ENCODE peak calls at places on chromosome 15, in nine cellular contexts. V is body of pancreas; G is EH; H is CD8-positive, alpha-beta memory T cell; Q is SK-N-DZ; S is epithelial cell of prostate; R is sciatic nerve; X is heart left ventricle; L is left kidney. N is an unnamed sample.

GRCh38 chr15:63447277-63447676 is 57.1 kb upstream of the USP3 start:
- DNase-seq in V (no peak), S (no peak), G (no peak), Q (no peak), H (no peak), L (peak), X (no peak), R (no peak), N (no peak)

GRCh38 chr15:100863406-100864198 is 16.0 kb upstream of the ALDH1A3 start:
- DNase-seq in Q (no peak), H (no peak), G (peak), S (no peak), R (peak), L (no peak), X (peak), V (peak), N (peak)

GRCh38 chr15:44811347-44811746 is 75.0 kb downstream of the TRIM69 start:
- DNase-seq in X (no peak), L (no peak), Q (no peak), S (no peak), H (no peak), G (no peak), R (no peak), V (no peak), N (peak)

GRCh38 chr15:38243278-38243677 is 9.4 kb upstream of the SPRED1 start:
- DNase-seq in G (no peak), S (no peak), L (no peak), H (no peak), X (no peak), V (no peak), Q (no peak), R (no peak), N (peak)

GRCh38 chr15:71779073-71779797 is 31.1 kb upstream of the NR2E3 start:
- DNase-seq in H (no peak), G (no peak), S (no peak), X (no peak), L (peak), Q (no peak), R (no peak), V (no peak), N (no peak)

GRCh38 chr15:101068961-101069734 is 150.0 kb downstream of the LRRK1 start:
- DNase-seq in Q (no peak), V (no peak), S (no peak), H (no peak), X (no peak), L (peak), G (peak), R (no peak), N (no peak)

GRCh38 chr15:65494066-65494465 is 23.4 kb downstream of the DPP8 start:
- DNase-seq in G (no peak), Q (no peak), H (no peak), S (no peak), L (peak), V (no peak), R (no peak), X (no peak), N (no peak)

GRCh38 chr15:78174398-78174797 is 25.2 kb downstream of the IDH3A start:
- DNase-seq in V (no peak), L (no peak), R (no peak), Q (no peak), X (no peak), S (no peak), G (no peak), H (no peak), N (peak)

GRCh38 chr15:74651251-74651741 is 35.7 kb downstream of the CLK3 start:
- DNase-seq in Q (no peak), X (no peak), R (no peak), L (no peak), S (no peak), G (no peak), H (no peak), V (no peak), N (no peak)

GRCh38 chr15:100170673-100171210 is 171.0 kb downstream of the ADAMTS17 start:
- DNase-seq in V (no peak), L (no peak), X (no peak), R (no peak), H (no peak), Q (no peak), G (no peak), S (no peak), N (no peak)

GRCh38 chr15:65069179-65069578 is 1.4 kb upstream of the RASL12 start:
- DNase-seq in H (no peak), L (no peak), X (peak), R (no peak), G (peak), Q (no peak), V (no peak), S (no peak), N (peak)

GRCh38 chr15:49620174-49620573 is 444 bp downstream of the FAM227B start:
- DNase-seq in L (peak), R (no peak), S (no peak), Q (peak), X (no peak), G (peak), H (no peak), V (peak), N (peak)

GRCh38 chr15:82621970-82622369 is 25.2 kb downstream of the CPEB1 start:
- DNase-seq in R (no peak), Q (no peak), X (no peak), S (no peak), H (no peak), L (no peak), V (no peak), G (peak), N (no peak)

GRCh38 chr15:88681610-88682221 is 42.9 kb downstream of the ISG20 start:
- DNase-seq in L (peak), R (no peak), H (no peak), V (peak), Q (no peak), X (no peak), S (no peak), G (no peak), N (no peak)

GRCh38 chr15:87959080-87959479 is 297.5 kb downstream of the NTRK3 start:
- DNase-seq in L (no peak), V (no peak), H (no peak), G (no peak), X (no peak), Q (peak), R (no peak), S (no peak), N (no peak)

GRCh38 chr15:60208708-60209107 is 189.1 kb downstream of the ANXA2 start:
- DNase-seq in S (no peak), H (no peak), V (no peak), Q (no peak), X (peak), G (peak), L (no peak), R (no peak), N (no peak)

GRCh38 chr15:95429345-95429744 is 901.2 kb upstream of the NR2F2 start:
- DNase-seq in X (no peak), H (no peak), G (peak), V (no peak), Q (no peak), L (no peak), R (no peak), S (no peak), N (no peak)

GRCh38 chr15:74200871-74201419 is 1.6 kb downstream of the STRA6 start:
- DNase-seq in H (no peak), G (peak), Q (peak), R (peak), L (peak), S (no peak), V (no peak), X (no peak), N (no peak)

GRCh38 chr15:63986751-63987341 is 59.4 kb downstream of the DAPK2 start:
- DNase-seq in Q (no peak), R (peak), X (no peak), G (no peak), L (no peak), H (no peak), S (no peak), V (no peak), N (peak)

GRCh38 chr15:93497256-93497655 is 408.2 kb upstream of the RGMA start:
- DNase-seq in Q (no peak), S (no peak), G (no peak), H (no peak), L (no peak), X (no peak), R (no peak), V (no peak), N (no peak)

GRCh38 chr15:90959028-90959595 is 4.4 kb downstream of the RCCD1 start:
- DNase-seq in G (no peak), V (no peak), H (no peak), S (no peak), L (no peak), R (no peak), X (no peak), Q (no peak), N (no peak)

GRCh38 chr15:80736571-80736970 is 41.5 kb downstream of the ABHD17C start:
- DNase-seq in S (no peak), G (no peak), V (no peak), L (peak), Q (no peak), H (no peak), X (no peak), R (no peak), N (no peak)

GRCh38 chr15:58932791-58933310 is 628 bp downstream of the SLTM start:
- DNase-seq in S (no peak), Q (peak), G (peak), R (no peak), H (no peak), L (peak), X (no peak), V (peak), N (no peak)

GRCh38 chr15:32659340-32659831 is 17.9 kb downstream of the SCG5 start:
- DNase-seq in X (no peak), G (peak), R (no peak), L (no peak), H (no peak), V (peak), S (peak), Q (no peak), N (no peak)

GRCh38 chr15:34693053-34693744 is 61.6 kb downstream of the GJD2 start:
- DNase-seq in H (no peak), R (no peak), V (no peak), S (no peak), G (peak), L (no peak), X (no peak), Q (no peak), N (no peak)

GRCh38 chr15:58684751-58685150 is 64.8 kb downstream of the ADAM10 start:
- DNase-seq in G (no peak), Q (no peak), S (no peak), L (no peak), R (no peak), V (no peak), X (no peak), H (no peak), N (no peak)

GRCh38 chr15:72865486-72865885 is 81.9 kb upstream of the ADPGK start:
- DNase-seq in V (no peak), L (peak), S (no peak), H (no peak), Q (no peak), G (no peak), X (no peak), R (no peak), N (no peak)

GRCh38 chr15:55587321-55588069 is 650 bp downstream of the PYGO1 start:
- DNase-seq in G (peak), X (no peak), V (peak), R (no peak), S (no peak), Q (peak), L (peak), H (no peak), N (peak)

GRCh38 chr15:40594429-40594836 is 384 bp downstream of the KNL1 start:
- DNase-seq in S (no peak), H (no peak), X (peak), V (peak), R (no peak), G (peak), Q (peak), L (peak), N (peak)

GRCh38 chr15:73249499-73249898 is 119.3 kb downstream of the HCN4 start:
- DNase-seq in X (no peak), L (no peak), G (no peak), Q (no peak), S (no peak), H (no peak), R (no peak), V (no peak), N (no peak)

GRCh38 chr15:73781038-73781925 is 28.1 kb upstream of the INSYN1 start:
- DNase-seq in H (no peak), Q (no peak), V (no peak), S (no peak), L (no peak), G (peak), R (no peak), X (no peak), N (no peak)

GRCh38 chr15:37031198-37031597 is 69.2 kb downstream of the MEIS2 start:
- DNase-seq in G (peak), R (no peak), L (peak), X (no peak), Q (no peak), S (peak), H (no peak), V (no peak), N (no peak)

GRCh38 chr15:74156018-74156417 is 17.5 kb upstream of the ISLR start:
- DNase-seq in S (no peak), Q (peak), R (no peak), G (no peak), H (no peak), V (no peak), L (no peak), X (no peak), N (no peak)

GRCh38 chr15:79615754-79616153 is 183.6 kb downstream of the MINAR1 start:
- DNase-seq in G (no peak), S (no peak), L (no peak), H (no peak), R (no peak), V (no peak), Q (no peak), X (peak), N (no peak)

GRCh38 chr15:69593981-69594966 is 141.7 kb downstream of the RPLP1 start:
- DNase-seq in X (peak), G (peak), V (peak), S (peak), L (peak), H (no peak), Q (no peak), R (peak), N (peak)